ENCODE peak calls at places on chromosomes 1 and 21, in four cellular contexts. M is HCT116, J is PC-3, L is epithelial cell of esophagus. P is an unnamed sample.

GRCh38 chr1:15966081-15966955 is 9.6 kb downstream of the ZBTB17 start:
- DNase-seq in M (no peak), J (no peak), L (peak; percentile 46), P (no peak)

GRCh38 chr21:42490735-42491134 is 5.3 kb downstream of the RSPH1 start:
- DNase-seq in M (no peak), J (no peak), L (no peak), P (no peak)

GRCh38 chr1:16175610-16176553 is 20.0 kb upstream of the EPHA2 start:
- DNase-seq in M (no peak), J (peak; percentile 90), L (peak; percentile 69), P (no peak)

GRCh38 chr1:154559496-154559950 is 1.1 kb upstream of the UBE2Q1 start:
- DNase-seq in M (peak; percentile 92), J (peak; percentile 95), L (peak; percentile 92), P (peak; percentile 85)

GRCh38 chr1:50978144-50978851 is 8.3 kb downstream of the CDKN2C start:
- DNase-seq in M (no peak), J (peak; percentile 74), L (peak; percentile 38), P (no peak)

GRCh38 chr1:165068716-165069115 is 287.8 kb downstream of the LMX1A start:
- DNase-seq in M (no peak), J (no peak), L (no peak), P (no peak)

GRCh38 chr1:176073524-176074157 is 133.4 kb downstream of the COP1 start:
- DNase-seq in M (peak; percentile 52), J (peak; percentile 71), L (peak; percentile 76), P (no peak)

GRCh38 chr1:26471498-26472329 is 526 bp upstream of the HMGN2 start:
- DNase-seq in M (peak; percentile 31), J (peak; percentile 59), L (peak; percentile 59), P (peak; percentile 56)

GRCh38 chr1:225762002-225762441 is 15.6 kb upstream of the SRP9 start:
- DNase-seq in M (no peak), J (no peak), L (peak; percentile 40), P (no peak)

GRCh38 chr1:180270767-180271639 is 40.9 kb downstream of the LHX4 start:
- DNase-seq in M (no peak), J (no peak), L (peak; percentile 42), P (no peak)

GRCh38 chr1:232620356-232620841 is 9.5 kb downstream of the SIPA1L2 start:
- DNase-seq in M (no peak), J (peak; percentile 47), L (peak; percentile 81), P (peak; percentile 46)

GRCh38 chr1:208880433-208881100 is 636.4 kb upstream of the PLXNA2 start:
- DNase-seq in M (no peak), J (no peak), L (no peak), P (peak; percentile 36)

GRCh38 chr1:69994261-69994660 is 211.1 kb downstream of the LRRC40 start:
- DNase-seq in M (no peak), J (no peak), L (peak; percentile 19), P (no peak)

GRCh38 chr1:23395162-23395724 is 25.6 kb upstream of the ZNF436 start:
- DNase-seq in M (no peak), J (no peak), L (no peak), P (no peak)

GRCh38 chr1:57897581-57897980 is 473.7 kb upstream of the DAB1 start:
- DNase-seq in M (no peak), J (no peak), L (no peak), P (no peak)

GRCh38 chr1:165914136-165914798 is 86.9 kb downstream of the UCK2 start:
- DNase-seq in M (peak; percentile 54), J (peak; percentile 91), L (peak; percentile 81), P (peak; percentile 69)

GRCh38 chr1:225608014-225608796 is 44.7 kb downstream of the ENAH start:
- DNase-seq in M (no peak), J (no peak), L (no peak), P (no peak)

GRCh38 chr1:15948600-15949452 is 27.1 kb downstream of the ZBTB17 start:
- DNase-seq in M (no peak), J (no peak), L (peak; percentile 92), P (no peak)

GRCh38 chr1:7975212-7975865 is 13.8 kb downstream of the PARK7 start:
- DNase-seq in M (peak; percentile 68), J (peak; percentile 91), L (peak; percentile 81), P (peak; percentile 59)

GRCh38 chr1:51631747-51632146 is 14.9 kb downstream of the OSBPL9 start:
- DNase-seq in M (no peak), J (no peak), L (no peak), P (no peak)

GRCh38 chr1:246608616-246609376 is 42.5 kb downstream of the CNST start:
- DNase-seq in M (peak; percentile 56), J (peak; percentile 99), L (peak; percentile 92), P (peak; percentile 85)

GRCh38 chr1:221766210-221766609 is 24.3 kb upstream of the DUSP10 start:
- DNase-seq in M (no peak), J (no peak), L (no peak), P (no peak)

GRCh38 chr1:78599294-78599693 is 21.0 kb upstream of the IFI44L start:
- DNase-seq in M (no peak), J (no peak), L (no peak), P (no peak)

GRCh38 chr21:26846036-26846931 is 1.1 kb upstream of the ADAMTS1 start:
- DNase-seq in M (no peak), J (peak; percentile 69), L (peak; percentile 69), P (peak; percentile 72)

GRCh38 chr1:65011983-65012382 is 45.6 kb upstream of the JAK1 start:
- DNase-seq in M (no peak), J (no peak), L (no peak), P (no peak)

GRCh38 chr1:77874804-77875445 is 13.5 kb upstream of the NEXN start:
- DNase-seq in M (no peak), J (peak; percentile 92), L (peak; percentile 91), P (no peak)

GRCh38 chr1:35590476-35591040 is 17.4 kb downstream of the TFAP2E start:
- DNase-seq in M (no peak), J (no peak), L (no peak), P (no peak)

GRCh38 chr1:200488375-200489165 is 78.7 kb upstream of the ZNF281 start:
- DNase-seq in M (peak; percentile 56), J (peak; percentile 97), L (peak; percentile 79), P (peak; percentile 41)

GRCh38 chr1:45359882-45360513 is 19.8 kb upstream of the MUTYH start:
- DNase-seq in M (no peak), J (peak; percentile 78), L (peak; percentile 81), P (no peak)

GRCh38 chr1:2288308-2288707 is 60.2 kb downstream of the SKI start:
- DNase-seq in M (no peak), J (no peak), L (no peak), P (no peak)

GRCh38 chr1:2289607-2290006 is 61.5 kb downstream of the SKI start:
- DNase-seq in M (no peak), J (no peak), L (no peak), P (no peak)

GRCh38 chr1:2288816-2289536 is 60.9 kb downstream of the SKI start:
- DNase-seq in M (no peak), J (no peak), L (no peak), P (no peak)

GRCh38 chr1:2290595-2291510 is 62.7 kb downstream of the SKI start:
- DNase-seq in M (no peak), J (no peak), L (peak; percentile 92), P (peak; percentile 89)

DNA sequence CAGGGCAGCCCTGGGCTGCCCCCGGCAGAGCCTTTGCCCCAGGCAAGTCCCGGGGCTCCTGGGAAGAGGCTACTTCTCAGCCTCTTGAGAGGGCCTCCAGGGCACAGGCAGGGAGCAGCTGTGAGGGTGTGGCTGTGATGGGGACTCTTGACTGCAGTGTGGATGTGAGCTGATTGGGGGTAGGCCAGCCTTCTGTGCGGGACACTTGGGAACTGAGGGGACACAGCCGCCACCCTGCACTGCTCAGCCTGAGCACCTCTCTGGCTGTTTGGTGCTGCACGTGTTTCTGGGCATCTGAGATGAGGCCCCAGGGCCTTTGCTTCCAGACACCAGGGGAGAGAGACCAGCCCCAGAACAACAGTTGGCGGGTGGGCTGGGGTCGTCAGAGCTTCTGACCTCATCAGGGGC is 62.1 kb downstream of the SKI start:
- DNase-seq in M (no peak), J (no peak), L (no peak), P (no peak)
- H3K4me3 ChIP-seq in M (no peak overlapping the region), J (no peak overlapping the region), L (no peak overlapping the region), P (peak overlapping the region; percentile 44)

DNA sequence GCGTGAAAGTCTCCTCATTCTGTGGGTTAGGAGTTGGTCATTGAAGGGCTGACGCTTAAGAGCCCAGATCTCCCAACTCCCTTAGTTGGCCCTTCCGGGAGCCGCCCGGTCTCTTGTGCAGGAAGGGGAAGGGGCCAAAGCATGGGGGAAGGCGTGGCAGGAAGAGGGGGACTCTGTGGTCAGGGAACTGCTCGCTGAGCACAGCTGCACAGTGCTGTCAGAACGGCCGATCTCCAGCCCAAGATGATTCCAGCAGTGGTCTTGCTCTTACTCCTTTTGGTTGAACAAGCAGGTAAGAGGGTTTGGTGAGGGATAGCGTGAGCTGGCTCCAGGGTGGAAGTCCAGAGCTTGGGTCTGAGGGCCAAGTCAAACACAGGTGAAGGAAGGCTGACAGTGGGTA is at the start of gene FCER1G:
- DNase-seq in M (no peak), J (no peak), L (no peak), P (no peak)
- H3K4me3 ChIP-seq in M (no peak within 1 kb of the TSS), J (no peak within 1 kb of the TSS), L (no peak within 1 kb of the TSS), P (peak within 1 kb of the TSS; percentile 40)

DNA sequence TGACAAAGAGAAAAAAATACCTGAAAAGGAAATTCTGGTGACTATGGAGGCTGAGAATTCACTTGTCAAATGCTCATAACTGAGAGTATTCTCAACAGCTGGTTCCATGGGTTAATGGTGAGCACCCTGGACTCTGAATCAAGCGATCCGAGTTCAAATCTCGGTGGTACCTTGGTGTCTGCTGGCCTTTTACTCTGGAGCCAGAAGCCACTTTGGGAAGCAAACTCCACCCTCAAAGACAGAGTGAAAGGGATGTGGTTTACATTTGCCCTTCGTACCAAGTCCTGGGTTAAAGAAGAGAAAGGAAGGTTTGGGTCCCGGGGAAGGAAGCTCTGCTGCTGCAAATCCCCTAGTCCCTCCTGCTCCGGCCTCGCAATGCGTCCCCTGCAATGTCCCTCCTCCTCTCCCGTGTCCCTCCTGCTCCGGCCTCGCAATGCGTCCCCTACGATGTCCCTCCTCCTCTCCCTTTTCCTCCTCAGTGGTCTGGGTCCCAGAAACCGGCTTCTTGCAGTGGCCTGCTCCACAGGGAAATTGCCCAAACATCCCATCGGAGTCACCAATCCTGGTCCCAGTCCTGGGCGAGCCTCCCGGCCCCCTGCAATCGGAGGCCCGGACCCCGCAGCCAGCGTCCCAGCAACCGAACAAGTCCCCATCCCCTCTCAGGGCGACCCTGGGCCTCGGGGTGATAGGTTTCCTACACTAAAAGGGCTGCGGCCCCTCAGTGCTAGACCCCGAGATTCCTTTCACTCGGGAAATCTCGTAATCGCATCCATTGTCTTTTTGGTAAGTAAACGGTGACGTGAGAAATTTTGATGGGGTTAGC is 129.4 kb downstream of the PPIAL4G start:
- DNase-seq in M (peak; percentile 81), J (peak; percentile 46), L (peak; percentile 85), P (no peak)
- H3K4me3 ChIP-seq in M (no peak overlapping the region), J (no peak overlapping the region), L (peak overlapping the region; percentile 23), P (no peak overlapping the region)

DNA sequence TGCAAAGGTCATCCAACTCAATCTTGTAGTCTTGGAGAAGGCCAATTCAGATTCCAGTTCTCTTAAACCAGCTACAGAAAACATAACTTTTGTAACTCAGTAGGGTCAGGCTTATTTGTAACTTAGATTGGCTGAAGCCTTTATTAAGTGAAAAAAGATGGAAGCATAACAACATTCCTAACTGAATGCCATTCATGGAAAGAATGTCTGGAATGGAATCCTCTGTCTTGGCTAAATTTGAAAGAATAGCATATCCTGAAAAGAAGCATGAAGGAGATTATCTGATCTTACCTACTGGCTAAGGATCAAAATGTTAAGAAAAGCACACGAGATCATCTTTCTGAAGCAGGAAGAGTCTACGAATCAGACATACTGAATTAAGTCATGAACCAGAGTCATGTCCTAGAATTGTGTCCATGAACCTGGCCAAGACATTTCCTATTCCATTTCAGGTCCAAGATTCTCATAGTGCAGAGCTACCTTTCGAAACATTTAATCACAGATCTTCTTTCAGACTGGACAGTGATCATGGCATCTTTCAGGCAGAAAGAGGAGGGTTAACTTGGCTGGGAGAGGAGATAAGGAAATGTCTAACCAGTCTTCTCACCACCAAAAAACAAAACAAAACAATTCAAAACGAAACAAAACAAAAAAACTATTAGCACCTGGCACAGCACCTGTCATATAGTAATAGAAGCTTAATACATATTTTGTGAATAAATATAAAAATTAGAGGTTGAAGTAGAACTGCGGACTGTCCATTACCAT is 75.6 kb downstream of the XCL2 start:
- DNase-seq in M (no peak), J (no peak), L (no peak), P (no peak)
- H3K4me3 ChIP-seq in M (no peak overlapping the region), J (no peak overlapping the region), L (no peak overlapping the region), P (no peak overlapping the region)

P was measured in breast epithelium.